ENCODE peak calls at places on chromosomes 3 and 15, in four cellular contexts. One of them, this sample, is unnamed.

GRCh38 chr3:78941587-78941986 is 826.2 kb downstream of the ROBO1 start:
- DNase-seq in hepatocyte: peak
- DNase-seq in fibroblast of pulmonary artery: peak
- DNase-seq in MG63: peak
- DNase-seq in this sample: peak

GRCh38 chr3:151219056-151219455 is 16.0 kb upstream of the GPR171 start:
- DNase-seq in hepatocyte: no peak
- DNase-seq in fibroblast of pulmonary artery: peak
- DNase-seq in MG63: no peak
- DNase-seq in this sample: peak

GRCh38 chr3:40417845-40418543 is 31.0 kb downstream of the ENTPD3 start:
- DNase-seq in hepatocyte: peak
- DNase-seq in fibroblast of pulmonary artery: no peak
- DNase-seq in MG63: no peak
- DNase-seq in this sample: no peak

GRCh38 chr15:98787190-98787589 is 138.9 kb downstream of the IGF1R start:
- DNase-seq in hepatocyte: no peak
- DNase-seq in fibroblast of pulmonary artery: no peak
- DNase-seq in MG63: no peak
- DNase-seq in this sample: no peak

GRCh38 chr15:48717458-48717857 is 71.9 kb upstream of the FBN1 start:
- DNase-seq in hepatocyte: no peak
- DNase-seq in fibroblast of pulmonary artery: peak
- DNase-seq in MG63: no peak
- DNase-seq in this sample: no peak

GRCh38 chr3:126346466-126346865 is 10.7 kb downstream of the KLF15 start:
- DNase-seq in hepatocyte: no peak
- DNase-seq in fibroblast of pulmonary artery: no peak
- DNase-seq in MG63: no peak
- DNase-seq in this sample: no peak

GRCh38 chr3:9951962-9952805 is at the start of gene PRRT3:
- DNase-seq in hepatocyte: peak
- DNase-seq in fibroblast of pulmonary artery: peak
- DNase-seq in MG63: no peak
- DNase-seq in this sample: no peak

GRCh38 chr15:75712668-75713337 is at the start of gene CSPG4:
- DNase-seq in hepatocyte: peak
- DNase-seq in fibroblast of pulmonary artery: peak
- DNase-seq in MG63: peak
- DNase-seq in this sample: peak

GRCh38 chr15:84826369-84826823 is 9.2 kb downstream of the ALPK3 start:
- DNase-seq in hepatocyte: peak
- DNase-seq in fibroblast of pulmonary artery: peak
- DNase-seq in MG63: peak
- DNase-seq in this sample: no peak

GRCh38 chr3:157542711-157543485 is 39.7 kb upstream of the VEPH1 start:
- DNase-seq in hepatocyte: peak
- DNase-seq in fibroblast of pulmonary artery: peak
- DNase-seq in MG63: peak
- DNase-seq in this sample: no peak

GRCh38 chr3:193313448-193313958 is 65.0 kb downstream of the ATP13A5 start:
- DNase-seq in hepatocyte: no peak
- DNase-seq in fibroblast of pulmonary artery: no peak
- DNase-seq in MG63: no peak
- DNase-seq in this sample: no peak

GRCh38 chr15:32704343-32705076 is 13.3 kb upstream of the GREM1 start:
- DNase-seq in hepatocyte: no peak
- DNase-seq in fibroblast of pulmonary artery: no peak
- DNase-seq in MG63: peak
- DNase-seq in this sample: peak

GRCh38 chr15:84947947-84948830 is 33.5 kb upstream of the PDE8A start:
- DNase-seq in hepatocyte: no peak
- DNase-seq in fibroblast of pulmonary artery: peak
- DNase-seq in MG63: peak
- DNase-seq in this sample: peak

GRCh38 chr3:21621396-21621695 is 129.7 kb downstream of the ZNF385D start:
- DNase-seq in hepatocyte: peak
- DNase-seq in fibroblast of pulmonary artery: peak
- DNase-seq in MG63: no peak
- DNase-seq in this sample: peak

GRCh38 chr3:3800076-3800448 is 831 bp downstream of the LRRN1 start:
- DNase-seq in hepatocyte: peak
- DNase-seq in fibroblast of pulmonary artery: no peak
- DNase-seq in MG63: no peak
- DNase-seq in this sample: no peak

GRCh38 chr15:70523634-70524033 is 239.7 kb downstream of the UACA start:
- DNase-seq in hepatocyte: no peak
- DNase-seq in fibroblast of pulmonary artery: no peak
- DNase-seq in MG63: no peak
- DNase-seq in this sample: no peak

GRCh38 chr15:86336051-86336788 is 256.5 kb downstream of the AGBL1 start:
- DNase-seq in hepatocyte: no peak
- DNase-seq in fibroblast of pulmonary artery: no peak
- DNase-seq in MG63: peak
- DNase-seq in this sample: peak

GRCh38 chr3:134381836-134382442 is 7.7 kb upstream of the AMOTL2 start:
- DNase-seq in hepatocyte: no peak
- DNase-seq in fibroblast of pulmonary artery: no peak
- DNase-seq in MG63: no peak
- DNase-seq in this sample: no peak

GRCh38 chr15:98800437-98801233 is 152.3 kb downstream of the IGF1R start:
- DNase-seq in hepatocyte: peak
- DNase-seq in fibroblast of pulmonary artery: peak
- DNase-seq in MG63: peak
- DNase-seq in this sample: peak

GRCh38 chr3:187725218-187725617 is 20.1 kb downstream of the BCL6 start:
- DNase-seq in hepatocyte: no peak
- DNase-seq in fibroblast of pulmonary artery: no peak
- DNase-seq in MG63: no peak
- DNase-seq in this sample: no peak
- H3K4me3 ChIP-seq in hepatocyte: no peak
- H3K4me3 ChIP-seq in fibroblast of pulmonary artery: no peak
- H3K4me3 ChIP-seq in MG63: no peak
- H3K4me3 ChIP-seq in this sample: no peak

DNA sequence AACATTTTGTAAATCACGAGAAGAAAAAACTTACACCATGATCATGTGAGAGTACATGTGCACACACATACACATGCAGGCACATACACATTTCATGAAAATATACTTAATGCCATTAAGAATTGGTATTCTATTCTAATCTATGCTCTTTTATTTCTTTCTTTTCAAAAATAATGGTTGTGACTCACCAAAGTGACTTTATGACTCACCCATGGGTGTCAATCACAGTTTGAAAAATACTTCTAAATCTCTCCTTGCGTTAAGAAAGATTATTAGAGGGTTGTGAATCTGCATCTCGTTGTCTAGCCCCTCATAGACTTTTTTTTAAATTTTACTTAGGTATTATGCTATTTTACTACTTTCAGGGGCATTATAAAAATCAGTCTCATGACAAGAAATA is 254.2 kb downstream of the TUSC7 start:
- DNase-seq in hepatocyte: no peak
- DNase-seq in fibroblast of pulmonary artery: no peak
- DNase-seq in MG63: no peak
- DNase-seq in this sample: no peak
- H3K4me3 ChIP-seq in hepatocyte: no peak
- H3K4me3 ChIP-seq in fibroblast of pulmonary artery: no peak
- H3K4me3 ChIP-seq in MG63: no peak
- H3K4me3 ChIP-seq in this sample: no peak

GRCh38 chr15:43749690-43750345 is 3.6 kb downstream of the PDIA3 start:
- DNase-seq in hepatocyte: no peak
- DNase-seq in fibroblast of pulmonary artery: no peak
- DNase-seq in MG63: no peak
- DNase-seq in this sample: no peak
- H3K4me3 ChIP-seq in hepatocyte: no peak
- H3K4me3 ChIP-seq in fibroblast of pulmonary artery: no peak
- H3K4me3 ChIP-seq in MG63: no peak
- H3K4me3 ChIP-seq in this sample: no peak

GRCh38 chr15:60721706-60722105 is 242.8 kb upstream of the ICE2 start:
- DNase-seq in hepatocyte: peak
- DNase-seq in fibroblast of pulmonary artery: peak
- DNase-seq in MG63: peak
- DNase-seq in this sample: no peak
- H3K4me3 ChIP-seq in hepatocyte: no peak
- H3K4me3 ChIP-seq in fibroblast of pulmonary artery: no peak
- H3K4me3 ChIP-seq in MG63: no peak
- H3K4me3 ChIP-seq in this sample: no peak

GRCh38 chr3:76410762-76411281 is 625.5 kb upstream of the ZNF717 start:
- DNase-seq in hepatocyte: no peak
- DNase-seq in fibroblast of pulmonary artery: peak
- DNase-seq in MG63: no peak
- DNase-seq in this sample: no peak

GRCh38 chr3:76415384-76415783 is 624.5 kb upstream of the ROBO2 start:
- DNase-seq in hepatocyte: no peak
- DNase-seq in fibroblast of pulmonary artery: no peak
- DNase-seq in MG63: no peak
- DNase-seq in this sample: no peak
- H3K4me3 ChIP-seq in hepatocyte: no peak
- H3K4me3 ChIP-seq in fibroblast of pulmonary artery: no peak
- H3K4me3 ChIP-seq in MG63: no peak
- H3K4me3 ChIP-seq in this sample: no peak

GRCh38 chr15:43828061-43828657 is 1.4 kb downstream of the WDR76 start:
- DNase-seq in hepatocyte: no peak
- DNase-seq in fibroblast of pulmonary artery: peak
- DNase-seq in MG63: no peak
- DNase-seq in this sample: no peak
- H3K4me3 ChIP-seq in hepatocyte: no peak
- H3K4me3 ChIP-seq in fibroblast of pulmonary artery: peak
- H3K4me3 ChIP-seq in MG63: peak
- H3K4me3 ChIP-seq in this sample: peak

GRCh38 chr15:96410175-96411055 is 79.9 kb downstream of the NR2F2 start:
- DNase-seq in hepatocyte: no peak
- DNase-seq in fibroblast of pulmonary artery: no peak
- DNase-seq in MG63: no peak
- DNase-seq in this sample: no peak
- H3K4me3 ChIP-seq in hepatocyte: no peak
- H3K4me3 ChIP-seq in fibroblast of pulmonary artery: no peak
- H3K4me3 ChIP-seq in MG63: no peak
- H3K4me3 ChIP-seq in this sample: no peak

DNA sequence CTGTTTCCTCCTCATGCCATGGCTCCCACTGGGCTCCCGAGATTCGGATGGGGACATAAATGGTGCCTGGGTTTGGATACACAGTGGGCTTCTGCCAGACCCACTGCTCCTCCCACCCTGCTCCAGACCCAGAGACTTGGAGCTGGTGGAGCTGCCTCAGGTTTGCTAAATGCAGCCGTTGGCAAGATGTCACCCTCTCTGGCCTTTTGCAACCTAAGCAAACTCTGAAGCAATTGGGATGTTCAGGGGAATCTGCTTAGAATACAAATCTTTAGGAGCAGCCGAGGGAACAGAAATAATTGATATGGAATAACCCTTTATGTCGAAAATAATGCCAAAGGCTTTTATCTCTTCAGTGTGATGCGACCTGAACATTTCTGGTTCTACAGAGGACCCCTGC is 33.4 kb downstream of the PRICKLE2 start:
- DNase-seq in hepatocyte: no peak
- DNase-seq in fibroblast of pulmonary artery: no peak
- DNase-seq in MG63: no peak
- DNase-seq in this sample: no peak
- H3K4me3 ChIP-seq in hepatocyte: no peak
- H3K4me3 ChIP-seq in fibroblast of pulmonary artery: no peak
- H3K4me3 ChIP-seq in MG63: no peak
- H3K4me3 ChIP-seq in this sample: no peak

DNA sequence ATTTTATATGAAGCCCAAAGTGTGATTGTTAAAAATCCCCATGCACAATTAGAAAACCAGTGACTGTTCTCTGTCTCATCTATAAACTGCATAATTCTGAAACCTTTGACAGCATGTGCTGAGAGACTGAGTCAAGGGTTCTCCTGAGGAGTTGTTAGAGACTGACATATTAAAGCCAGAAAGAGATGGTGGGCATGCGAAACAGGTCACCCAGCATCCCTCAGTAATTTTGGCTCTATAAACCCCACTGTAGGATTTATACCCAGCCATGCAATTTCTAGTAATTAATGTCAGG is 3.6 kb downstream of the VGLL3 start:
- DNase-seq in hepatocyte: no peak
- DNase-seq in fibroblast of pulmonary artery: no peak
- DNase-seq in MG63: no peak
- DNase-seq in this sample: no peak
- H3K4me3 ChIP-seq in hepatocyte: no peak
- H3K4me3 ChIP-seq in fibroblast of pulmonary artery: peak
- H3K4me3 ChIP-seq in MG63: peak
- H3K4me3 ChIP-seq in this sample: peak

This sample was measured in skeletal muscle cell.